ENCODE peak calls at places on chromosome 1, in eight cellular contexts. I, G, F, L, J, R, N and X are unnamed samples.

GRCh38 chr1:154546264-154547043 is 12.0 kb downstream of the UBE2Q1 start:
- DNase-seq in I (peak), G (peak), F (peak), L (peak), J (peak), R (no peak), N (peak), X (peak)

GRCh38 chr1:60978421-60979357 is 103.7 kb upstream of the NFIA start:
- DNase-seq in I (no peak), G (peak), F (peak), L (no peak), J (peak), R (no peak), N (no peak), X (peak)

GRCh38 chr1:110004583-110004982 is 20.0 kb downstream of the AHCYL1 start:
- DNase-seq in I (no peak), G (no peak), F (no peak), L (no peak), J (no peak), R (no peak), N (no peak), X (no peak)

GRCh38 chr1:16921391-16922185 is at the start of gene CROCC:
- DNase-seq in I (no peak), G (no peak), F (peak), L (no peak), J (no peak), R (no peak), N (no peak), X (peak)

GRCh38 chr1:95384570-95384969 is 150.6 kb downstream of the RWDD3 start:
- DNase-seq in I (no peak), G (no peak), F (no peak), L (no peak), J (no peak), R (no peak), N (no peak), X (no peak)

GRCh38 chr1:41765109-41765655 is 153.5 kb downstream of the HIVEP3 start:
- DNase-seq in I (no peak), G (no peak), F (no peak), L (no peak), J (no peak), R (no peak), N (no peak), X (no peak)

GRCh38 chr1:6157528-6158174 is 22.5 kb downstream of the CHD5 start:
- DNase-seq in I (no peak), G (no peak), F (peak), L (peak), J (no peak), R (no peak), N (no peak), X (no peak)

GRCh38 chr1:41353744-41354143 is 7.5 kb upstream of the FOXO6 start:
- DNase-seq in I (no peak), G (no peak), F (no peak), L (no peak), J (no peak), R (no peak), N (no peak), X (peak)